ENCODE peak calls at places on chromosomes 6 and 20, in eight cellular contexts. E is IMR-90, P is GM12892, C is uterus, A is sigmoid colon, N is HCT116, T is heart left ventricle, M is Peyer's patch. Y is an unnamed sample.

GRCh38 chr6:30640481-30640880 is 6.5 kb upstream of the C6orf136 start:
- DNase-seq in M (no peak), E (no peak), C (no peak), N (no peak), T (no peak), P (no peak), A (no peak), Y (no peak)

GRCh38 chr20:51341581-51341980 is 200.9 kb downstream of the NFATC2 start:
- DNase-seq in M (no peak), T (no peak), P (no peak), C (no peak), N (no peak), A (peak; percentile 45), E (peak; percentile 72), Y (no peak)

GRCh38 chr6:136533487-136533886 is 16.7 kb downstream of the MAP7 start:
- DNase-seq in C (no peak), N (no peak), E (no peak), A (no peak), P (no peak), T (no peak), M (no peak), Y (no peak)

GRCh38 chr6:140140891-140141290 is 766.4 kb upstream of the CITED2 start:
- DNase-seq in P (no peak), C (no peak), T (no peak), A (no peak), M (no peak), N (no peak), E (no peak), Y (no peak)

GRCh38 chr6:85660181-85660611 is 17.5 kb upstream of the SYNCRIP start:
- DNase-seq in M (no peak), E (peak; percentile 98), P (no peak), A (no peak), N (peak; percentile 72), T (no peak), C (no peak), Y (no peak)

GRCh38 chr6:88472731-88473130 is 306.6 kb upstream of the CNR1 start:
- DNase-seq in A (no peak), C (no peak), T (no peak), E (no peak), P (no peak), M (no peak), N (no peak), Y (no peak)

GRCh38 chr6:109440325-109441068 is at the start of the genes PPIL6 and SMPD2:
- DNase-seq in E (peak; percentile 87), M (peak; percentile 92), T (peak; percentile 92), P (peak; percentile 86), C (peak; percentile 94), A (peak; percentile 95), N (peak; percentile 70), Y (peak; percentile 91)

GRCh38 chr6:159169193-159169555 is at the start of gene FNDC1:
- DNase-seq in N (no peak), M (no peak), T (no peak), E (no peak), A (no peak), P (peak; percentile 85), C (peak; percentile 23), Y (no peak)

GRCh38 chr20:32727663-32728062 is 15.6 kb downstream of the COMMD7 start:
- DNase-seq in A (no peak), N (no peak), E (peak; percentile 93), C (peak; percentile 32), T (no peak), P (no peak), M (no peak), Y (no peak)

GRCh38 chr20:17992224-17992637 is 23.4 kb downstream of the MGME1 start:
- DNase-seq in E (no peak), C (no peak), P (no peak), A (no peak), T (no peak), M (no peak), N (no peak), Y (no peak)

GRCh38 chr20:62761759-62762131 is 34.5 kb upstream of the MRGBP start:
- DNase-seq in A (no peak), C (no peak), P (no peak), T (no peak), N (no peak), M (no peak), E (no peak), Y (no peak)

GRCh38 chr20:57679113-57679512 is 30.7 kb downstream of the PMEPA1 start:
- DNase-seq in T (no peak), A (no peak), N (no peak), P (no peak), M (no peak), E (no peak), C (no peak), Y (no peak)

GRCh38 chr6:51283723-51284122 is 465.1 kb downstream of the TFAP2B start:
- DNase-seq in E (no peak), N (no peak), T (no peak), P (no peak), M (no peak), A (no peak), C (no peak), Y (no peak)
- TF ChIP-seq POLR2A in E (no peak), N (no peak), T (no peak), P (no peak), M (no peak), A (no peak), C (no peak), Y (no peak)

DNA sequence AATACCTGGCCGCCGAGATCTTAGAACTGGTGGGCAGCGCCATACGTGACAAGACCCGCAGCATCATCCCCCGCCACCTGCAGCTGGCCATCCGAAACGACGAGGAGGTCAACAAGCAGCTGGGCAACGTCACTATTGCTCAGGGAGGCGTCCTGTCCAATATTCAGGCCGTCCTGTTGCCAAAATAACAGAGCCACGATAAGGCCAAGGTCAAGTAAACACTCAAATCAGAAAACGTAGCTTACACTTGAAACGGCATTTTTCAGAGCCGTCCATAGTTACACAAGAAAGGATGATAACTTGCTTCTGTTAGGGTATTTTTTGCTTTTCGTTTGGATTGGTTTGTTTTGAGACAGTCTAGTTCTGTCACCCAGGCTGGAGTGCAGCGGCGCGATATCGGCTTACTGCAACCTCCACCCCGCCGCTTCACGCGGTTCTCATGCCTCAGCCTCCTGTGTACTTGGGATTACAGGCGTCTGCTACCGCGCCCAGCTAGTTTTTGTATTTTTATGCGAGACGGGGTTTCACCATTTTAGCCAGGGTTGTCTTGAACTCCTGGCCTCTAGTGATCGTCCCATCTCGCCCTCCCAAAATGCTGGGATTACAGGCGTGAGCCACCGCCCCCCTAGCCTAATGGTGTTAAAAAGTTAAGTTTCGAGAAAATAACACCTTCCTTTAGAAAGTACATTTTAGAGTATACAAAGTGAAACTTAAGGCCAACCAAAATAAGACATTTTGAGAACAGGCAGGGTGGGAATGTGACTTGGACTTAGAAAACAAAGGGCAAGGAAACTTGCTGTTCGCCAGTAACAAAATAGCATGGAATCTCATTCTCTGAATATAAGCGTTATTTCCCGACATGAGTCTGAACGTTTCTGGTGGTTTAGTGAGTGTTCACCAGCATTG is 42.8 kb upstream of the HFE start:
- DNase-seq in C (peak; percentile 33), A (peak; percentile 71), N (no peak), M (peak; percentile 68), T (no peak), E (peak; percentile 20), P (no peak), Y (peak; percentile 93)
- TF ChIP-seq POLR2A in C (no peak), A (no peak), N (no peak), M (no peak), T (no peak), E (no peak), P (peak; percentile 73), Y (no peak)

DNA sequence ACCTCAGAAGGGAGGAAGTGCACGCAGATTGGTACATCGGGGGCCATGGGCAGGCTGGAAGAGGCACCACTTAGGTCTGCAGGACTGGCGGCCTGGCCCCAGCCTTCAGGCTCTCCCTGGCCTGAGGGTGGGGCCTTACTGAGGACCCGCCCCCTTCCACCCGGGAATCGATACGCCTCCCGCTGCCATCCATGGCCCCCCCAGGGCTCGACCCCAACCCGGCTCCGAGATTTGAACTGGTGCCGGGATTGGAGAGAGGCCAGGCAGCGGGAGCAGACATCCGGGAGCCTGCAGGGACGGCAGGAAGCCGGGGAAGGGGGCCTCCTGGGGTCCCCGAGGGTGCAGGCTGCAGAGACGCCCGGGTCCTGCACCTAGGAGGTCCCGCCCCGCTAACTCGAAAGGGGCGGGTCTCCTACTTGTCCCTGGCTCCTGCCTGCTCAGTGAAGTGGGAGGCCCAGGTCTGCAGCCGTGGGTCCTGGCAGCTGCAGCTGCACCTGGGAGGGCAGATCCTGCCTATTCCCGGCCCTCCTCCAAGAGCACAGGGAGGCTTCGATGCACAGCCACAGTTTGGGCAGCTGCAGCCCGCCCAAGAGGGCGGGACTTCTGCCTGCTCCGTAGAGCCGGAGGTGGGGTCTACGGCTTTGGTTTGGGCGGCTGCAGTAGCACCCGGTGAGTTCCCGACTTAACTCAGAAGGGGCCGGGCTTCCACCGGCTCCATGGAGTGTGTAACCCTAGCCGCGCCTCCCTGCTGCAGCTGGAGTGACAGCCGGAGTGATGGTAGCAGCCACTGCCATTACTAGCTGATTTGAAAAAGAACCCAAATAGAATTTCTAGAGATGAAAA is 35.2 kb upstream of the TBC1D22B start:
- DNase-seq in M (peak; percentile 78), T (peak; percentile 73), C (peak; percentile 74), E (peak; percentile 83), P (peak; percentile 68), A (peak; percentile 81), N (peak; percentile 89), Y (peak; percentile 96)
- TF ChIP-seq POLR2A in M (no peak), T (peak; percentile 17), C (peak; percentile 48), E (no peak), P (peak; percentile 33), A (no peak), N (no peak), Y (peak; percentile 27)

GRCh38 chr6:4135665-4136353 is 434 bp upstream of the ECI2 start:
- DNase-seq in E (peak; percentile 90), M (peak; percentile 98), C (peak; percentile 97), T (peak; percentile 99), N (peak; percentile 78), A (peak; percentile 100), P (peak; percentile 84), Y (peak; percentile 96)

GRCh38 chr6:4139272-4139671 is 3.9 kb upstream of the ECI2 start:
- DNase-seq in A (no peak), M (no peak), N (no peak), T (no peak), E (no peak), C (no peak), P (no peak), Y (no peak)

GRCh38 chr6:4133941-4134838 is 1.2 kb downstream of the ECI2 start:
- DNase-seq in E (no peak), A (no peak), M (peak; percentile 53), P (no peak), T (peak; percentile 15), C (no peak), N (no peak), Y (peak; percentile 63)

GRCh38 chr6:4136354-4136831 is 1.0 kb upstream of the ECI2 start:
- DNase-seq in E (no peak), C (no peak), T (no peak), N (no peak), A (no peak), M (no peak), P (no peak), Y (no peak)

GRCh38 chr6:4134841-4135664 is at the start of gene ECI2:
- DNase-seq in M (peak; percentile 84), C (no peak), E (peak; percentile 27), N (no peak), T (peak; percentile 72), P (peak; percentile 36), A (no peak), Y (peak; percentile 73)
- TF ChIP-seq POLR2A in M (peak; percentile 16), C (peak; percentile 80), E (no peak), N (peak; percentile 40), T (peak; percentile 79), P (no peak), A (peak; percentile 62), Y (peak; percentile 91)

Y was measured in body of pancreas.